ENCODE peak calls at places on chromosome 18, in ten cellular contexts. J, L, P, B, D, E, T, C, R and F are unnamed samples.

GRCh38 chr18:58396966-58397365 is 231.9 kb downstream of the ALPK2 start:
- DNase-seq in E (no peak), L (no peak), R (no peak), T (no peak), J (no peak), P (no peak), D (no peak), C (no peak), B (no peak), F (no peak)

GRCh38 chr18:53380063-53380639 is 844.3 kb downstream of the MBD2 start:
- DNase-seq in C (peak), R (no peak), L (no peak), J (no peak), T (no peak), E (no peak), P (peak), B (no peak), D (no peak), F (peak)

GRCh38 chr18:64409511-64409910 is 260.6 kb upstream of the LINC00305 start:
- DNase-seq in R (no peak), T (no peak), D (no peak), P (no peak), C (no peak), L (no peak), B (no peak), E (no peak), J (peak), F (no peak)

GRCh38 chr18:37567061-37567993 is 1.7 kb upstream of the CELF4 start:
- DNase-seq in C (no peak), E (no peak), R (no peak), B (no peak), P (no peak), J (no peak), D (no peak), T (no peak), L (no peak), F (no peak)

GRCh38 chr18:36813111-36813752 is 15.6 kb downstream of the TPGS2 start:
- DNase-seq in J (no peak), C (no peak), R (no peak), T (no peak), L (no peak), P (no peak), D (no peak), B (no peak), E (no peak), F (no peak)

GRCh38 chr18:42095732-42096377 is 140.8 kb downstream of the PIK3C3 start:
- DNase-seq in T (no peak), E (no peak), P (no peak), J (no peak), L (no peak), B (no peak), D (no peak), C (no peak), R (no peak), F (no peak)

GRCh38 chr18:22128954-22129353 is 40.4 kb upstream of the GATA6 start:
- DNase-seq in C (no peak), B (no peak), P (no peak), R (no peak), L (no peak), E (no peak), J (no peak), D (no peak), T (no peak), F (no peak)

GRCh38 chr18:59220164-59220783 is 316 bp downstream of the GRP start:
- DNase-seq in L (no peak), D (no peak), B (no peak), E (no peak), P (no peak), C (no peak), J (no peak), T (no peak), R (no peak), F (no peak)

GRCh38 chr18:59380706-59381105 is 21.6 kb upstream of the LMAN1 start:
- DNase-seq in D (no peak), J (no peak), B (no peak), T (no peak), L (no peak), C (no peak), P (no peak), E (no peak), R (no peak), F (no peak)

GRCh38 chr18:51193621-51194287 is 3.7 kb downstream of the MEX3C start:
- DNase-seq in P (peak), R (no peak), E (no peak), J (peak), L (no peak), B (no peak), T (no peak), C (no peak), D (no peak), F (no peak)

GRCh38 chr18:26574958-26575864 is 26.9 kb upstream of the KCTD1 start:
- DNase-seq in L (peak), E (peak), D (no peak), R (no peak), C (peak), B (peak), J (peak), T (peak), P (peak), F (peak)

GRCh38 chr18:12857215-12857924 is 26.7 kb downstream of the PTPN2 start:
- DNase-seq in L (no peak), B (no peak), T (no peak), P (no peak), E (no peak), C (no peak), J (no peak), R (no peak), D (peak), F (no peak)

GRCh38 chr18:36729197-36729596 is 99.6 kb downstream of the TPGS2 start:
- DNase-seq in J (no peak), E (no peak), P (no peak), R (no peak), T (no peak), L (no peak), D (no peak), C (no peak), B (no peak), F (no peak)

GRCh38 chr18:21903688-21904087 is 163.1 kb downstream of the MIB1 start:
- DNase-seq in L (no peak), C (no peak), J (no peak), P (no peak), D (no peak), T (no peak), E (no peak), B (no peak), R (no peak), F (no peak)

GRCh38 chr18:54946149-54946581 is 13.1 kb downstream of the CCDC68 start:
- DNase-seq in D (peak), E (no peak), R (no peak), T (no peak), P (no peak), B (no peak), L (peak), C (peak), J (peak), F (no peak)

GRCh38 chr18:10170375-10170774 is 256.6 kb downstream of the VAPA start:
- DNase-seq in C (no peak), P (no peak), B (no peak), D (no peak), T (no peak), J (no peak), L (no peak), E (no peak), R (no peak), F (no peak)

GRCh38 chr18:73962251-73962650 is 185.4 kb downstream of the FBXO15 start:
- DNase-seq in D (no peak), L (no peak), C (no peak), R (no peak), E (no peak), J (no peak), P (no peak), B (no peak), T (no peak), F (peak)

GRCh38 chr18:7946724-7947377 is 379.7 kb downstream of the PTPRM start:
- DNase-seq in R (no peak), L (peak), J (peak), P (peak), T (peak), C (peak), D (peak), B (no peak), E (no peak), F (peak)

GRCh38 chr18:66495844-66496243 is 108.0 kb downstream of the CDH19 start:
- DNase-seq in R (no peak), D (no peak), J (peak), E (peak), C (peak), T (no peak), B (no peak), P (no peak), L (peak), F (no peak)

GRCh38 chr18:10543277-10543676 is 17.4 kb downstream of the NAPG start:
- DNase-seq in R (no peak), E (no peak), C (no peak), L (no peak), B (no peak), D (no peak), J (no peak), P (no peak), T (no peak), F (no peak)